ENCODE peak calls at places on chromosome 3, in seven cellular contexts. Q is mesenchymal stem cell, Z is GM12878, L is fibroblast of lung, D is PC-3, R is SK-N-SH, C is A549. J is an unnamed sample.

GRCh38 chr3:117587416-117587815 is 877.8 kb downstream of the TUSC7 start:
- DNase-seq in Q (no peak), Z (no peak), L (no peak), D (no peak), R (no peak), C (no peak), J (no peak)

GRCh38 chr3:88742674-88743507 is 364.5 kb upstream of the EPHA3 start:
- DNase-seq in Q (no peak), Z (no peak), L (no peak), D (no peak), R (no peak), C (no peak), J (no peak)

GRCh38 chr3:160027541-160028195 is 39.0 kb downstream of the IL12A start:
- DNase-seq in Q (peak; percentile 80), Z (peak; percentile 55), L (peak; percentile 70), D (peak; percentile 82), R (no peak), C (no peak), J (peak; percentile 33)

GRCh38 chr3:176789281-176789705 is 408.0 kb downstream of the TBL1XR1 start:
- DNase-seq in Q (no peak), Z (no peak), L (no peak), D (peak; percentile 69), R (no peak), C (no peak), J (peak; percentile 67)

GRCh38 chr3:104911376-104911775 is 455.3 kb upstream of the ALCAM start:
- DNase-seq in Q (peak; percentile 49), Z (no peak), L (no peak), D (no peak), R (no peak), C (no peak), J (no peak)

GRCh38 chr3:99774467-99774866 is 43.2 kb upstream of the CMSS1 start:
- DNase-seq in Q (peak; percentile 53), Z (peak; percentile 28), L (peak; percentile 66), D (peak; percentile 72), R (no peak), C (no peak), J (no peak)

GRCh38 chr3:177538064-177538742 is 340.9 kb upstream of the TBL1XR1 start:
- DNase-seq in Q (peak; percentile 16), Z (no peak), L (peak; percentile 93), D (no peak), R (peak; percentile 22), C (no peak), J (no peak)

GRCh38 chr3:171755015-171755589 is 55.2 kb downstream of the PLD1 start:
- DNase-seq in Q (no peak), Z (no peak), L (no peak), D (no peak), R (no peak), C (no peak), J (no peak)

GRCh38 chr3:88410259-88410658 is 260.5 kb downstream of the C3orf38 start:
- DNase-seq in Q (no peak), Z (no peak), L (no peak), D (no peak), R (no peak), C (no peak), J (no peak)

GRCh38 chr3:173371848-173372487 is 25.6 kb upstream of the NLGN1 start:
- DNase-seq in Q (peak; percentile 34), Z (no peak), L (peak; percentile 49), D (peak; percentile 59), R (peak; percentile 21), C (no peak), J (no peak)

GRCh38 chr3:17738921-17739320 is 3.5 kb downstream of the TBC1D5 start:
- DNase-seq in Q (no peak), Z (no peak), L (no peak), D (no peak), R (no peak), C (peak; percentile 17), J (no peak)

GRCh38 chr3:173932624-173933023 is 535.1 kb downstream of the NLGN1 start:
- DNase-seq in Q (peak; percentile 63), Z (no peak), L (peak; percentile 45), D (peak; percentile 34), R (no peak), C (no peak), J (peak; percentile 21)

GRCh38 chr3:129503387-129504010 is 24.9 kb upstream of the RHO start:
- DNase-seq in Q (peak; percentile 22), Z (no peak), L (no peak), D (peak; percentile 70), R (no peak), C (no peak), J (no peak)

DNA sequence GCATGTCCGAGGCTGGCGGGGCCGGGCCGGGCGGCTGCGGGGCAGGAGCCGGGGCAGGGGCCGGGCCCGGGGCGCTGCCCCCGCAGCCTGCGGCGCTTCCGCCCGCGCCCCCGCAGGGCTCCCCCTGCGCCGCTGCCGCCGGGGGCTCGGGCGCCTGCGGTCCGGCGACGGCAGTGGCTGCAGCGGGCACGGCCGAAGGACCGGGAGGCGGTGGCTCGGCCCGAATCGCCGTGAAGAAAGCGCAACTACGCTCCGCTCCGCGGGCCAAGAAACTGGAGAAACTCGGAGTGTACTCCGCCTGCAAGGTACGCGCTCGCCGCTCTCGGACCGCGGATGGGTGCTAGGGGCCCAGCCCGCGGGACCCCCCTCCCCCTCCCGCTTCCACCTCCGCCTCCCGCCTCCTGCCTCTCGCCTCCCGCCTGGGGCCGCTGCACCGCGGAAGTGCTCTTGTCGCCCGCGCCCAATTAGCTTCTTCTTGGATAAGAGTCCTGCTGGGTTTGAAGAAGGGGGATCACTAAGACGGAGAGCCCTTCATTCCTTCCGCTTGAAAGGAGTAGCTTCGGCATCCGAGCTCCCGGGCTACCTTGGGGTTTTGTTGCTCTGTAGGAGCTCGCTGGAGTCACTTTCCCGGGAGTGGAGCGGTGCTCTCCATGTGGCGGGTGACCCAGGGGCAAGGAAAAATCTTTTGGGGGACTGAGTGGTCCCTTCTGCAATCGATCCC is 390 bp downstream of the KAT2B start:
- DNase-seq in Q (peak; percentile 86), Z (no peak), L (peak; percentile 80), D (peak; percentile 59), R (peak; percentile 78), C (peak; percentile 68), J (no peak)
- H3K9me3 ChIP-seq in Q (no peaks in the 10 kb centered on the region), Z (no peaks in the 10 kb centered on the region), L (no peaks in the 10 kb centered on the region), D (no peaks in the 10 kb centered on the region), R (no peaks in the 10 kb centered on the region), C (no peaks in the 10 kb centered on the region), J (no peaks in the 10 kb centered on the region)

GRCh38 chr3:128432301-128432897 is 34.3 kb downstream of the DNAJB8 start:
- DNase-seq in Q (no peak), Z (no peak), L (no peak), D (peak; percentile 57), R (peak; percentile 44), C (no peak), J (peak; percentile 37)
- H3K4me3 ChIP-seq in Q (no peak overlapping the region), Z (no peak overlapping the region), L (no peak overlapping the region), D (peak overlapping the region; percentile 70), R (no peak overlapping the region), C (peak overlapping the region; percentile 25), J (peak overlapping the region; percentile 56)

DNA sequence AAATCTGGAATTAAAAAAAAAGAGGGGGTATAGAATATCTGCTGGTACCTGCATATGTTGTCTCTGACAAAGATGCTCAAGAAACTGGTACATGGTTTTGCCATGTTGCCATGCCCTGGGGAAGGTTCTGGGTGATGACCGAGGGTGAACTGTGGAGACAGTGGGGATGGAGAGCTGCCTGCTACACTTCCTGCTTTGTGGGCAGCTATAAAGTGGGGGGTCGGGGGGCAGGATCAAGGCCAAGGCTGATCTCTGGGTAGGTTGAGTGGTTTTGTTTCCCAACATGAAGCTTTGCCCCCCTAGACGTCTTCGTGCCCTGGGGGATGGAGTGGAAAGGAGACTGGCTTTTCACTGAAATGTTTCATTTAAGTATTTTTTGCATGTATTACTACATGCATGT is 74.6 kb downstream of the IQSEC1 start:
- DNase-seq in Q (no peak), Z (no peak), L (no peak), D (no peak), R (no peak), C (no peak), J (no peak)
- H3K4me2 ChIP-seq in Q (no peak overlapping the region), Z (no peak overlapping the region), L (no peak overlapping the region), D (no peak overlapping the region), R (no peak overlapping the region), C (no peak overlapping the region), J (peak overlapping the region; percentile 67)

DNA sequence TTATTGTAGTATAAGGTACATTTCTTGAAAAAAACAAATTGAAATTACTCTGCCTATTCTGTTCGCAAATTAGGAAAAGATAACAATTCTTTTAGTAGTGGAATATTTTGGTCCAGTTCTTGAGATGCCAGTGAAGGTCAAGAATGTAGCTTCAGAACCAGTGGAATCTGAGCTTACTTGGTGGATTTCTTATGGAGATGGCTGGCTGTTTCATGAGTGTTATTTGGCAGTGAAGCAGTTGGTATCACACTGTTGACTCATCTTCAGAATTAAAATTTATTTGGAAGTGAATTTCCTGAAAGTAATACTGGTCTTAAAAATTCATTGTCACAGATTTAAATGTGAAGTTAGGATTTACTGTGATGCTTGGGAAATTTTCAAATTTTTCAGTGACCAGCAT is 19.1 kb downstream of the RNF13 start:
- DNase-seq in Q (no peak), Z (no peak), L (no peak), D (no peak), R (no peak), C (no peak), J (no peak)
- H3K9me3 ChIP-seq in Q (peaks cover 36% of the 10 kb centered on the region), Z (peaks cover 29% of the 10 kb centered on the region), L (no peaks in the 10 kb centered on the region), D (peaks cover 36% of the 10 kb centered on the region), R (peaks cover 14% of the 10 kb centered on the region), C (peaks cover 49% of the 10 kb centered on the region), J (peaks cover 36% of the 10 kb centered on the region)

GRCh38 chr3:69092030-69092513 is 7.3 kb downstream of the ARL6IP5 start:
- DNase-seq in Q (peak; percentile 37), Z (no peak), L (no peak), D (no peak), R (no peak), C (no peak), J (no peak)
- H3K4me3 ChIP-seq in Q (no peak overlapping the region), Z (peak overlapping the region; percentile 59), L (no peak overlapping the region), D (no peak overlapping the region), R (no peak overlapping the region), C (no peak overlapping the region), J (no peak overlapping the region)

GRCh38 chr3:138809506-138810266 is 25.0 kb downstream of the PIK3CB start:
- DNase-seq in Q (no peak), Z (no peak), L (no peak), D (no peak), R (no peak), C (no peak), J (no peak)
- H3K4me2 ChIP-seq in Q (no peak overlapping the region), Z (no peak overlapping the region), L (no peak overlapping the region), D (no peak overlapping the region), R (no peak overlapping the region), C (peak overlapping the region; percentile 39), J (no peak overlapping the region)

GRCh38 chr3:153422314-153422713 is 260.3 kb downstream of the RAP2B start:
- DNase-seq in Q (no peak), Z (no peak), L (no peak), D (no peak), R (no peak), C (no peak), J (no peak)
- H3K9me3 ChIP-seq in Q (peaks cover 65% of the 10 kb centered on the region), Z (peaks cover 1% of the 10 kb centered on the region), L (no peaks in the 10 kb centered on the region), D (peaks cover 11% of the 10 kb centered on the region), R (peaks cover 26% of the 10 kb centered on the region), C (peaks cover 2% of the 10 kb centered on the region), J (peaks cover 10% of the 10 kb centered on the region)